ENCODE peak calls at places on chromosomes 13 and 19, in five cellular contexts. W is transverse colon, Q is stomach, K is NB4, F is erythroblast. P is an unnamed sample.
A peak's percentile ranks its signal among the peaks of the same experiment; 100 is the strongest.

GRCh38 chr13:50580684-50581305 is 262.7 kb downstream of the DLEU7 start:
- DNase-seq in F (no peak), W (no peak), K (no peak), Q (no peak), P (no peak)

GRCh38 chr13:93624371-93624777 is 397.8 kb downstream of the GPC6 start:
- DNase-seq in W (no peak), K (no peak), F (no peak), Q (no peak), P (no peak)

GRCh38 chr19:56566904-56567273 is 379 bp upstream of the ZNF470 start:
- DNase-seq in Q (peak; percentile 46), F (peak; percentile 48), W (peak; percentile 47), K (peak; percentile 20), P (peak; percentile 19)

GRCh38 chr19:31285744-31286143 is 63.5 kb downstream of the TSHZ3 start:
- DNase-seq in K (no peak), Q (no peak), F (no peak), W (no peak), P (no peak)

GRCh38 chr13:28718186-28718537 is 608 bp downstream of the SLC46A3 start:
- DNase-seq in Q (no peak), K (peak; percentile 54), F (no peak), W (no peak), P (no peak)

GRCh38 chr13:112588490-112589297 is 741 bp upstream of the TUBGCP3 start:
- DNase-seq in F (peak; percentile 65), W (no peak), Q (no peak), K (peak; percentile 59), P (no peak)

GRCh38 chr19:50536662-50537305 is 23.1 kb upstream of the ASPDH start:
- DNase-seq in Q (no peak), W (no peak), K (no peak), F (no peak), P (no peak)

GRCh38 chr19:3555653-3556422 is 1.5 kb downstream of the MFSD12 start:
- DNase-seq in F (no peak), K (no peak), Q (no peak), W (no peak), P (no peak)

GRCh38 chr19:44725684-44726083 is 22.8 kb upstream of the BCL3 start:
- DNase-seq in Q (no peak), W (peak; percentile 67), F (no peak), K (no peak), P (no peak)

GRCh38 chr19:44725251-44725650 is 23.3 kb upstream of the BCL3 start:
- DNase-seq in Q (peak; percentile 83), W (peak; percentile 90), K (no peak), F (no peak), P (no peak)

GRCh38 chr19:44722131-44723121 is 23.5 kb downstream of the CEACAM16 start:
- DNase-seq in K (peak; percentile 91), F (no peak), Q (no peak), W (no peak), P (no peak)

GRCh38 chr19:44723299-44723951 is 24.5 kb downstream of the CEACAM16 start:
- DNase-seq in K (no peak), Q (no peak), W (no peak), F (no peak), P (no peak)

GRCh38 chr19:44723952-44724319 is 24.6 kb upstream of the BCL3 start:
- DNase-seq in K (peak; percentile 78), W (peak; percentile 90), Q (peak; percentile 86), F (peak; percentile 64), P (peak; percentile 67)
- TF ChIP-seq POLR2A in K (no peak), W (peak; percentile 30), Q (no peak), F (no peak), P (no peak)

GRCh38 chr19:1401138-1401888 is at the start of gene GAMT:
- DNase-seq in K (peak; percentile 33), F (peak; percentile 53), W (peak; percentile 52), Q (no peak), P (no peak)
- TF ChIP-seq POLR2A in K (no peak), F (no peak), W (no peak), Q (no peak), P (no peak)

GRCh38 chr19:38387550-38388309 is at the start of gene GGN:
- DNase-seq in Q (peak; percentile 86), W (peak; percentile 87), F (peak; percentile 76), K (peak; percentile 53), P (peak; percentile 77)
- TF ChIP-seq POLR2A in Q (no peak), W (no peak), F (no peak), K (no peak), P (no peak)

GRCh38 chr19:7618366-7618765 is 11.0 kb downstream of the XAB2 start:
- DNase-seq in W (no peak), F (no peak), K (no peak), Q (peak; percentile 69), P (no peak)
- TF ChIP-seq POLR2A in W (no peak), F (no peak), K (no peak), Q (no peak), P (no peak)

GRCh38 chr19:34180273-34180672 is 8.0 kb downstream of the LSM14A start:
- DNase-seq in W (no peak), F (no peak), Q (no peak), K (no peak), P (no peak)

GRCh38 chr19:34179066-34179465 is 6.8 kb downstream of the LSM14A start:
- DNase-seq in W (no peak), K (no peak), F (no peak), Q (no peak), P (no peak)

GRCh38 chr19:34182125-34182524 is 9.8 kb downstream of the LSM14A start:
- DNase-seq in W (no peak), F (no peak), Q (no peak), K (no peak), P (no peak)

GRCh38 chr19:34181111-34181864 is 9.0 kb downstream of the LSM14A start:
- DNase-seq in K (peak; percentile 20), W (no peak), Q (no peak), F (no peak), P (no peak)

DNA sequence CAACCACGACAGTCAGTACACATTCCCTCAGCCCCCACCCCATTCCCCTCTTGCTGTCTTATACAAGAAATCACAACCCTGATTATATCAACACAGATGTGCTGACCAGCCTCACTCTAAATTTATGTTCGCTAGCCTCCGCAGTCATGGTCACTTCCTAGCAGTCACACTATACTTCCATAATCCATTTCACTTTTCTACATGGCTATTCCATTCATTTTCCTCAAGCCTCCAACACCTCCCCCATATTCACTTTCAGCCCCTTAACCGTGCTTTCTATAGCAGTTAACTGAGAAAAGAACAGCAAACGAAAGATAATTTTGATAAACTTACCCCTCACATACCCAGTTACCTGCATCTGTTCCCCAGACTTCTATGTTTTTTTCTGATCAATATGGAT is 8.4 kb downstream of the LSM14A start:
- DNase-seq in Q (no peak), F (no peak), K (no peak), W (no peak), P (no peak)
- TF ChIP-seq POLR2A in Q (no peak), F (no peak), K (no peak), W (no peak), P (no peak)

DNA sequence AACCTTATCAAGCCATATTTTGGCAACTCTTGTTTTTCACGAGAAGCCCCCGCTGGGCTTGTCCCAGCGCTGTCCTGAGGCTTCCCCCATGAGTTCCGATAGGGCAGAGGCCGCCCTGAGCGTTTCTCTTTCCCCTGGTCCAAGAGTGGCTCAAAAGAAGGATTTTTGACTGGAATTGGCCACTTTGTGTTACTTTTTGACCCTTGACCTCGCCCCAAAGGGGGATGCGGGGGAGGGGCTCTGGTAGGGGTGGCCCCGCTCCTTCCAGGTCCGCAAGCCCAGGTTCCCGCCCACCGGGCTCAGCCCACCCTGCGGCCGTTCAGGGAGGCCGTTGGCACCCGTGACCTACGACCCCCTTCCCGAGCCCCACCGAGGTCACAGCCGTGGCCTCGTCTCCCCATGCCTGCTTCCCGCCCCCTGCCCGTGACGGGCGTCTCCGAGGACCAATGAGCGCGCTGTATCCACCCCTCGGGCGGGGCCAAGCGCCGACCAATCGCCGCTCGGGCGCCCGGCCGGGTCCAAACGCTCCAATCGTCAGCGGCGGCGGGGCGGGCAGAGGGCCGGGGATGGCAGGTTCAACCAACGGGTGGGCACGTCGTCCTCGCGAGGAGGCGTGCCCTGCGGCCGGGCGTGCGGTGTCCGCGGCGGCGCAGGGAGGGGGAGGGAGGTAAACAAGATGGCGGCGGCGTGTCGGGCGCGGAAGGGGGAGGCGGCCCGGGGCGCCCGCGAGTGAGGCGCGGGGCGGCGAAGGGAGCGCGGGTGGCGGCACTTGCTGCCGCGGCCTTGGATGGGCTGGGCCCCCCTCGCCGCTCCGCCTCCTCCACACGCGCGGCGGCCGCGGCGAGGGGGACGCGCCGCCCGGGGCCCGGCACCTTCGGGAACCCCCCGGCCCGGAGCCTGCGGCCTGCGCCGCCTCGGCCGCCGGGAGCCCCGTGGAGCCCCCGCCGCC is at the start of gene STK11:
- DNase-seq in Q (peak; percentile 99), W (peak; percentile 99), F (peak; percentile 99), K (peak; percentile 95), P (peak; percentile 98)
- TF ChIP-seq POLR2A in Q (no peak), W (peak; percentile 66), F (peak; percentile 70), K (peak; percentile 49), P (peak; percentile 91)

GRCh38 chr19:10916602-10917001 is 11.8 kb downstream of the YIPF2 start:
- DNase-seq in Q (no peak), F (no peak), W (no peak), K (no peak), P (no peak)

GRCh38 chr19:10915511-10916091 is 12.8 kb downstream of the YIPF2 start:
- DNase-seq in Q (peak; percentile 38), K (peak; percentile 36), F (no peak), W (no peak), P (no peak)

GRCh38 chr19:10912619-10913018 is 15.8 kb downstream of the YIPF2 start:
- DNase-seq in Q (no peak), K (no peak), F (no peak), W (no peak), P (no peak)

GRCh38 chr19:10911579-10912363 is 16.7 kb downstream of the YIPF2 start:
- DNase-seq in Q (no peak), K (no peak), F (no peak), W (no peak), P (peak; percentile 62)

DNA sequence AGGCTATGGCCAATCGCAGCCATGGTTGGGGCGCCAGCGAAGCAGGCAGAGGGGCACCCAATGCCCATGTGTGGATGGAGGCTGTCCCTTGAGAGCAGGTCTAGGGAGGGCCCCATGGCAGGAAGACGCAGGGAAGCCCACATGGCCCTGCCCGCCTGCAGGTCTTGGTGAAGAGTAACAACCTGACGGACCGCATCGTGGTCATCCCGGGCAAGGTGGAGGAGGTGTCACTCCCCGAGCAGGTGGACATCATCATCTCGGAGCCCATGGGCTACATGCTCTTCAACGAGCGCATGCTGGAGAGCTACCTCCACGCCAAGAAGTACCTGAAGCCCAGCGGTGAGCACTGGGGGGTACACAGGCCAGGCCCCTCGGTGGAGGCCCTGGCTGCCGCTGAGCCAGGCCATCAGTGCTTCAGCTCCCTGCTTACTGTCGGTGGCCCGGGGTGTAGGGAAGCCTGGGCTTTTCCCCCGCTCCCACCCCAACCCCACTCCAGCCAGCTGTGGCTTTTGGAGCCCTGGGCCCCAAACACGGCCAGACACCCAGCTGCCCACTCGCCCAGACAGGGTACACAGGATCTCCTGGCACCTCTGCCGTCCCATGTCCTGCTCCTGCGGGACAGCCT is 14.6 kb downstream of the YIPF2 start:
- DNase-seq in Q (no peak), K (no peak), W (no peak), F (no peak), P (no peak)
- TF ChIP-seq POLR2A in Q (no peak), K (no peak), W (no peak), F (no peak), P (no peak)